ENCODE peak calls at places on chromosomes 4 and X, in seven cellular contexts. V is ureter; G is T47D; I is stimulated activated CD4-positive, alpha-beta T cell treated with anti-CD3 and anti-CD28 coated beads, Interleukin-4, amount 100 ng/mL, for 24 hours; U is lung microvascular endothelial cell; M is HuH-7; H is choroid plexus epithelial cell. F is an unnamed sample.

GRCh38 chrX:133482345-133483041 is 67.2 kb upstream of the GPC4 start:
- DNase-seq in I (no peak), H (peak), V (no peak), G (no peak), M (no peak), U (no peak), F (no peak)

GRCh38 chr4:139532951-139533350 is 23.1 kb downstream of the SETD7 start:
- DNase-seq in I (no peak), H (no peak), G (no peak), U (no peak), V (no peak), M (no peak), F (no peak)

GRCh38 chrX:47587091-47587891 is 5.1 kb downstream of the TIMP1 start:
- DNase-seq in G (no peak), U (no peak), M (no peak), I (no peak), V (no peak), H (no peak), F (no peak)

GRCh38 chrX:66163849-66164401 is at the start of gene HEPH:
- DNase-seq in G (no peak), M (no peak), V (no peak), H (peak), U (no peak), I (no peak), F (no peak)

GRCh38 chrX:55624403-55624802 is 1.2 kb downstream of the FOXR2 start:
- DNase-seq in V (no peak), I (no peak), H (no peak), G (no peak), U (no peak), M (no peak), F (no peak)

GRCh38 chrX:27915617-27916016 is 65.6 kb downstream of the DCAF8L1 start:
- DNase-seq in V (no peak), I (no peak), G (no peak), H (peak), M (no peak), U (no peak), F (no peak)

GRCh38 chr4:172726001-172726423 is 442.6 kb upstream of the GALNT7 start:
- DNase-seq in V (no peak), G (no peak), M (peak), I (no peak), H (peak), U (no peak), F (no peak)

GRCh38 chr4:47785196-47785595 is 52.7 kb downstream of the CORIN start:
- DNase-seq in H (no peak), U (no peak), M (no peak), G (no peak), V (no peak), I (no peak), F (no peak)

GRCh38 chr4:60463846-60464502 is 736.2 kb upstream of the ADGRL3 start:
- DNase-seq in V (no peak), U (no peak), H (peak), G (peak), M (no peak), I (no peak), F (no peak)

GRCh38 chr4:159281781-159282180 is 178.9 kb downstream of the RAPGEF2 start:
- DNase-seq in H (no peak), I (no peak), G (no peak), U (no peak), M (no peak), V (no peak), F (no peak)

GRCh38 chr4:62640296-62640695 is 1440.2 kb downstream of the ADGRL3 start:
- DNase-seq in V (no peak), G (no peak), M (no peak), U (no peak), I (no peak), H (no peak), F (no peak)

GRCh38 chrX:23898412-23898959 is 9.3 kb downstream of the APOO start:
- DNase-seq in I (no peak), U (no peak), G (no peak), V (no peak), H (peak), M (no peak), F (no peak)

GRCh38 chr4:73407227-73407673 is 3.2 kb downstream of the ALB start:
- DNase-seq in G (no peak), M (no peak), V (no peak), H (no peak), I (no peak), U (no peak), F (no peak)

GRCh38 chr4:177478496-177478895 is 36.3 kb upstream of the AGA start:
- DNase-seq in V (no peak), M (no peak), U (no peak), G (no peak), H (no peak), I (no peak), F (no peak)

GRCh38 chr4:99457270-99457669 is 22.1 kb upstream of the ADH7 start:
- DNase-seq in M (no peak), V (no peak), I (no peak), U (no peak), G (peak), H (peak), F (no peak)

GRCh38 chr4:101232074-101232776 is 115.1 kb downstream of the PPP3CA start:
- DNase-seq in V (no peak), I (peak), H (peak), G (no peak), U (peak), M (no peak), F (no peak)

GRCh38 chr4:55736605-55737183 is 82.9 kb upstream of the EXOC1L start:
- DNase-seq in H (peak), G (peak), M (no peak), I (no peak), U (peak), V (no peak), F (no peak)

GRCh38 chr4:173943547-173943946 is 339.9 kb downstream of the FBXO8 start:
- DNase-seq in G (no peak), M (no peak), H (no peak), U (no peak), V (no peak), I (no peak), F (no peak)

GRCh38 chrX:153688900-153689590 is 1.3 kb downstream of the SLC6A8 start:
- DNase-seq in H (no peak), G (peak), I (no peak), V (no peak), U (peak), M (no peak), F (no peak)

GRCh38 chr4:165079476-165079875 is 25.8 kb downstream of the TRIM75 start:
- DNase-seq in I (no peak), H (peak), V (no peak), M (no peak), G (no peak), U (peak), F (no peak)

GRCh38 chr4:84804126-84804525 is 162.4 kb downstream of the WDFY3 start:
- DNase-seq in V (no peak), U (no peak), H (peak), G (no peak), I (no peak), M (no peak), F (no peak)

GRCh38 chr4:87108142-87108546 is 112.3 kb downstream of the KLHL8 start:
- DNase-seq in G (no peak), I (peak), H (peak), V (no peak), U (peak), M (no peak), F (no peak)

GRCh38 chrX:23819385-23820234 is 36.6 kb downstream of the SAT1 start:
- DNase-seq in I (no peak), U (no peak), G (no peak), V (no peak), M (no peak), H (peak), F (no peak)

GRCh38 chr4:91170756-91171155 is 1043.6 kb downstream of the CCSER1 start:
- DNase-seq in I (no peak), H (no peak), V (no peak), M (no peak), G (no peak), U (no peak), F (no peak)

GRCh38 chrX:54920610-54921426 is at the start of gene TRO:
- DNase-seq in G (no peak), H (peak), V (no peak), U (no peak), I (no peak), M (no peak), F (peak)

GRCh38 chr4:61514991-61515390 is 314.9 kb downstream of the ADGRL3 start:
- DNase-seq in I (no peak), V (no peak), U (no peak), G (no peak), H (no peak), M (no peak), F (no peak)

GRCh38 chrX:150536455-150537116 is 31.8 kb upstream of the MTM1 start:
- DNase-seq in U (peak), V (no peak), I (no peak), H (no peak), M (peak), G (no peak), F (no peak)

GRCh38 chr4:16226816-16227461 is 668 bp upstream of the TAPT1 start:
- DNase-seq in I (peak), U (peak), G (peak), V (peak), M (peak), H (peak), F (no peak)

GRCh38 chr4:26204249-26204825 is 116.5 kb upstream of the RBPJ start:
- DNase-seq in G (no peak), M (no peak), I (no peak), U (no peak), H (no peak), V (no peak), F (no peak)

GRCh38 chr4:116027311-116027710 is 913.9 kb upstream of the NDST4 start:
- DNase-seq in G (no peak), V (no peak), M (no peak), U (peak), I (no peak), H (no peak), F (no peak)